ENCODE peak calls at places on chromosomes 1 and 21, in nine cellular contexts. E is mammary epithelial cell, Z is uterus, L is OCI-LY7, O is GM23338, N is SK-N-SH, V is ovary, H is Peyer's patch, G is pancreas. R is an unnamed sample.

GRCh38 chr21:44475266-44475665 is 20.0 kb downstream of the LRRC3 start:
- DNase-seq in E (no peak), Z (no peak), L (no peak), O (no peak), N (no peak), V (no peak), H (no peak), G (no peak), R (no peak)

GRCh38 chr21:41011968-41012367 is 156.0 kb upstream of the BACE2 start:
- DNase-seq in E (no peak), Z (no peak), L (no peak), O (no peak), N (no peak), V (no peak), H (no peak), G (no peak), R (no peak)

GRCh38 chr1:229570891-229571516 is 12.5 kb upstream of the ABCB10 start:
- DNase-seq in E (no peak), Z (no peak), L (no peak), O (no peak), N (no peak), V (no peak), H (no peak), G (no peak), R (no peak)

GRCh38 chr1:6145351-6145750 is 34.8 kb downstream of the CHD5 start:
- DNase-seq in E (no peak), Z (no peak), L (no peak), O (no peak), N (no peak), V (no peak), H (no peak), G (no peak), R (no peak)

GRCh38 chr1:201216395-201217085 is 25.9 kb downstream of the IGFN1 start:
- DNase-seq in E (no peak), Z (no peak), L (no peak), O (no peak), N (no peak), V (no peak), H (no peak), G (peak; percentile 38), R (no peak)

GRCh38 chr1:208374391-208374941 is 130.3 kb upstream of the PLXNA2 start:
- DNase-seq in E (no peak), Z (no peak), L (no peak), O (no peak), N (no peak), V (no peak), H (no peak), G (no peak), R (no peak)

GRCh38 chr1:167000546-167000945 is 11.5 kb downstream of the MAEL start:
- DNase-seq in E (no peak), Z (no peak), L (no peak), O (no peak), N (no peak), V (no peak), H (no peak), G (no peak), R (no peak)

GRCh38 chr1:198584163-198584562 is 43.7 kb upstream of the ATP6V1G3 start:
- DNase-seq in E (no peak), Z (no peak), L (no peak), O (peak; percentile 4), N (no peak), V (no peak), H (no peak), G (no peak), R (no peak)

GRCh38 chr1:116415699-116416533 is 42.9 kb downstream of the ATP1A1 start:
- DNase-seq in E (no peak), Z (no peak), L (no peak), O (peak; percentile 69), N (peak; percentile 60), V (no peak), H (no peak), G (no peak), R (no peak)

GRCh38 chr1:89615676-89616598 is 17.0 kb upstream of the LRRC8C start:
- DNase-seq in E (peak; percentile 57), Z (no peak), L (peak; percentile 51), O (peak; percentile 58), N (peak; percentile 63), V (no peak), H (no peak), G (no peak), R (no peak)

GRCh38 chr1:48649880-48650279 is 126.8 kb downstream of the BEND5 start:
- DNase-seq in E (no peak), Z (no peak), L (no peak), O (no peak), N (no peak), V (no peak), H (no peak), G (no peak), R (no peak)

GRCh38 chr1:39733161-39733560 is 5.5 kb upstream of the PPIE start:
- DNase-seq in E (peak; percentile 19), Z (no peak), L (no peak), O (no peak), N (no peak), V (no peak), H (no peak), G (peak; percentile 75), R (no peak)

GRCh38 chr1:9529190-9529589 is 10.1 kb upstream of the SLC25A33 start:
- DNase-seq in E (peak; percentile 20), Z (no peak), L (no peak), O (no peak), N (no peak), V (no peak), H (no peak), G (no peak), R (no peak)

GRCh38 chr21:30014883-30015282 is 75.1 kb upstream of the GRIK1 start:
- DNase-seq in E (no peak), Z (no peak), L (no peak), O (peak; percentile 28), N (no peak), V (no peak), H (no peak), G (no peak), R (no peak)

GRCh38 chr1:10980094-10980577 is 32.3 kb upstream of the TARDBP start:
- DNase-seq in E (peak; percentile 78), Z (peak; percentile 20), L (no peak), O (peak; percentile 99), N (no peak), V (peak; percentile 45), H (peak; percentile 84), G (peak; percentile 85), R (peak; percentile 61)

GRCh38 chr1:204261746-204262505 is 48.1 kb upstream of the GOLT1A start:
- DNase-seq in E (peak; percentile 29), Z (no peak), L (no peak), O (no peak), N (no peak), V (no peak), H (no peak), G (no peak), R (no peak)

GRCh38 chr1:171985639-171986038 is 144.3 kb downstream of the DNM3 start:
- DNase-seq in E (no peak), Z (no peak), L (peak; percentile 3), O (peak; percentile 51), N (peak; percentile 17), V (no peak), H (no peak), G (no peak), R (no peak)
- TF ChIP-seq CTCF in E (peak; percentile 50), Z (no peak), L (peak; percentile 33), O (peak; percentile 45), N (peak; percentile 49), V (no peak), H (peak; percentile 17), G (no peak), R (no peak)

DNA sequence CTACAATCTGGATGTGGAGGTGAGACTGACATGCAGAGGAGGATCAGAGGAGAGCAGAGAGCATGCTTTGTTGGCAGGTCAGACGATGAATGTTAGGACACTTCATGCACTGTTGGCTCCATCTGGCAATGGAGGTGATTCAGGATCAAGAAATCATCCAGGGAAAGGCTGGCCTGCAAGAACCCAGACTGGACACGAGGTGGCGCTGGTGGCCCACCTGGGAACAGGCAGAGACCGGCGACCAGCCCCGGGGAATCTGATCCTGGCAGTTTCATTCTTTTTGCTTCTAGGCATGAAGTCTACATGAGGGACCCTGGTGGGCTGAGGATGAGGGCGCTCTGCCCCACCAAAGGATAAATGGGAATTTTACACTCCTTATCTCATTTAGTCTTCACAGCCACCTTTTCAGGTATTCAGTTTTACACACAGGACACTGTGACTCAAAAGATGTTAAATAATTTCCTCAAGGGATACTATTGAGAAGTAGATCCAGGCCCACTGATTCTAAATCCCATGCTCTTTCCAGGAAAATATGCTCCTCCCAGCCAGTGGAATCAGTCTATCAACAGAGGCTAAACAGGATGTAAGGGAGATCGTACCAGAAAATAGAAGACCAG is 26.2 kb upstream of the SCMH1 start:
- DNase-seq in E (peak; percentile 50), Z (peak; percentile 75), L (peak; percentile 53), O (peak; percentile 83), N (peak; percentile 86), V (peak; percentile 80), H (peak; percentile 80), G (peak; percentile 89), R (peak; percentile 59)
- TF ChIP-seq CTCF in E (peak; percentile 98), Z (peak; percentile 96), L (peak; percentile 94), O (peak; percentile 90), N (peak; percentile 88), V (peak; percentile 89), H (peak; percentile 97), G (peak; percentile 90), R (peak; percentile 94)

GRCh38 chr1:22731924-22732522 is 21.4 kb downstream of the EPHB2 start:
- DNase-seq in E (no peak), Z (no peak), L (no peak), O (peak; percentile 67), N (no peak), V (no peak), H (no peak), G (no peak), R (no peak)
- TF ChIP-seq CTCF in E (no peak), Z (no peak), L (no peak), O (peak; percentile 56), N (peak; percentile 11), V (no peak), H (peak; percentile 34), G (no peak), R (no peak)

GRCh38 chr1:53688703-53689102 is 50.3 kb downstream of the GLIS1 start:
- DNase-seq in E (no peak), Z (no peak), L (peak; percentile 11), O (no peak), N (no peak), V (no peak), H (no peak), G (no peak), R (no peak)
- TF ChIP-seq CTCF in E (peak; percentile 16), Z (no peak), L (peak; percentile 57), O (no peak), N (peak; percentile 19), V (no peak), H (no peak), G (no peak), R (no peak)

DNA sequence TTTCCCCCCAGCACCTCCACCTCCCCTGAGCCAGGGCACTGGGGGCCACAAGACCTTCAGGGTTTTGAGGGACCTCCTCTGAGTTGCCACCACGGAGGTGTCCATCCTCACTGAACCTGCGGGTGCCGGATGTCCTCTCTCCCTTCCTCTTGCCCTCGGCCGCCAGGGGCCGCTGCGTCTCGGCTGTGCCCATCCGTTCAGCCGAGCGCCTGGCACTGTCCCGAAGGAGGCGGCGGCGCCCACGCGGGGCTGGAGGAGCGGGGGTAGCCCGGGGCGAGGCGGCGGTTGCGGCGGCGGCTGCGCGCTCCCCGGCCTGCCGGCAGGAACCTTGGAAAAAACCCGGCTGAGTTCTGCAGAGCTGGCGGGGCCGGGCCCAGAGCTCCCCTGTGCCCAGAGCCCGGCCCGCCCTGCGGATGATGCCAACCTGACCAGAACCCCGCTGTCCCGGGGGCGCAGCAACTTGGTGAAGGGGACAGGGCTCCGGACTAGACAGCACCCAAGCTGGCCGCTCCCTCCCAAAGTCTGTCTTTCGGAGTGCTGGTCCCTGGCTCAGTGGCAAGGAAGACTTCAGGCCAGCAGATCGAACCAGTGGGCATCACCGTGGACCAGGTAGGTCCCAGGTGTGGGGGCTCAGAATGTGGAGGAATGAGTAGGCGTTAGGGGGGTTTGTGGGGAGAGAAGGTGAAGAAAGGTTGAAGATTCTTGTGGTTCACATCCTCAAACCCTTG is 3.7 kb upstream of the PPM1J start:
- DNase-seq in E (peak; percentile 70), Z (peak; percentile 68), L (peak; percentile 61), O (peak; percentile 88), N (peak; percentile 90), V (peak; percentile 85), H (peak; percentile 88), G (peak; percentile 95), R (peak; percentile 59)
- TF ChIP-seq CTCF in E (peak; percentile 91), Z (peak; percentile 85), L (peak; percentile 77), O (peak; percentile 72), N (peak; percentile 80), V (peak; percentile 87), H (peak; percentile 83), G (peak; percentile 76), R (peak; percentile 89)

R was measured in tibial nerve.